ENCODE peak calls at places on chromosomes 13 and 19, in four cellular contexts. One of them, this sample, is unnamed.
A peak's percentile ranks its signal among the peaks of the same experiment; 100 is the strongest.

GRCh38 chr13:52162279-52163101 is 3.1 kb upstream of the NEK3 start:
- DNase-seq in upper lobe of right lung: no peak
- DNase-seq in tibial artery: no peak
- DNase-seq in dorsolateral prefrontal cortex: no peak
- DNase-seq in this sample: no peak

GRCh38 chr13:45168555-45168930 is 32.3 kb downstream of the KCTD4 start:
- DNase-seq in upper lobe of right lung: no peak
- DNase-seq in tibial artery: no peak
- DNase-seq in dorsolateral prefrontal cortex: no peak
- DNase-seq in this sample: no peak

GRCh38 chr13:99197257-99197651 is 3.4 kb upstream of the UBAC2 start:
- DNase-seq in upper lobe of right lung: no peak
- DNase-seq in tibial artery: no peak
- DNase-seq in dorsolateral prefrontal cortex: no peak
- DNase-seq in this sample: no peak

GRCh38 chr13:38830442-38831045 is 143.7 kb downstream of the FREM2 start:
- DNase-seq in upper lobe of right lung: no peak
- DNase-seq in tibial artery: no peak
- DNase-seq in dorsolateral prefrontal cortex: no peak
- DNase-seq in this sample: no peak

GRCh38 chr13:28355046-28355821 is 139.7 kb downstream of the FLT1 start:
- DNase-seq in upper lobe of right lung: no peak
- DNase-seq in tibial artery: no peak
- DNase-seq in dorsolateral prefrontal cortex: no peak
- DNase-seq in this sample: no peak

GRCh38 chr19:13022859-13023636 is 27.8 kb downstream of the NFIX start:
- DNase-seq in upper lobe of right lung: peak; percentile 86
- DNase-seq in tibial artery: peak; percentile 95
- DNase-seq in dorsolateral prefrontal cortex: peak; percentile 88
- DNase-seq in this sample: peak; percentile 93

GRCh38 chr13:60627071-60627686 is 230.2 kb downstream of the TDRD3 start:
- DNase-seq in upper lobe of right lung: no peak
- DNase-seq in tibial artery: no peak
- DNase-seq in dorsolateral prefrontal cortex: peak; percentile 18
- DNase-seq in this sample: no peak

GRCh38 chr13:28528848-28529247 is 33.9 kb upstream of the FLT1 start:
- DNase-seq in upper lobe of right lung: no peak
- DNase-seq in tibial artery: no peak
- DNase-seq in dorsolateral prefrontal cortex: no peak
- DNase-seq in this sample: no peak

GRCh38 chr19:48543121-48543710 is 8.8 kb upstream of the SULT2B1 start:
- DNase-seq in upper lobe of right lung: peak; percentile 77
- DNase-seq in tibial artery: no peak
- DNase-seq in dorsolateral prefrontal cortex: no peak
- DNase-seq in this sample: peak; percentile 92

GRCh38 chr13:101700598-101700997 is 248.1 kb downstream of the ITGBL1 start:
- DNase-seq in upper lobe of right lung: no peak
- DNase-seq in tibial artery: no peak
- DNase-seq in dorsolateral prefrontal cortex: no peak
- DNase-seq in this sample: no peak

GRCh38 chr19:1360818-1361461 is 22.8 kb upstream of the NDUFS7 start:
- DNase-seq in upper lobe of right lung: peak; percentile 74
- DNase-seq in tibial artery: peak; percentile 85
- DNase-seq in dorsolateral prefrontal cortex: peak; percentile 83
- DNase-seq in this sample: peak; percentile 60

GRCh38 chr13:89568276-89568675 is 1779.2 kb upstream of the MIR17HG start:
- DNase-seq in upper lobe of right lung: no peak
- DNase-seq in tibial artery: no peak
- DNase-seq in dorsolateral prefrontal cortex: no peak
- DNase-seq in this sample: no peak

GRCh38 chr13:107301724-107302374 is 733.9 kb upstream of the ARGLU1 start:
- DNase-seq in upper lobe of right lung: no peak
- DNase-seq in tibial artery: no peak
- DNase-seq in dorsolateral prefrontal cortex: no peak
- DNase-seq in this sample: no peak

GRCh38 chr13:26488236-26489028 is 69.1 kb upstream of the WASF3 start:
- DNase-seq in upper lobe of right lung: no peak
- DNase-seq in tibial artery: no peak
- DNase-seq in dorsolateral prefrontal cortex: no peak
- DNase-seq in this sample: no peak

GRCh38 chr19:34173145-34173956 is 1.0 kb downstream of the LSM14A start:
- DNase-seq in upper lobe of right lung: no peak
- DNase-seq in tibial artery: peak; percentile 66
- DNase-seq in dorsolateral prefrontal cortex: no peak
- DNase-seq in this sample: peak; percentile 62

GRCh38 chr19:13011653-13012389 is 16.5 kb downstream of the NFIX start:
- DNase-seq in upper lobe of right lung: no peak
- DNase-seq in tibial artery: no peak
- DNase-seq in dorsolateral prefrontal cortex: no peak
- DNase-seq in this sample: no peak

GRCh38 chr19:42216653-42217521 is 590 bp downstream of the DEDD2 start:
- DNase-seq in upper lobe of right lung: peak; percentile 82
- DNase-seq in tibial artery: peak; percentile 78
- DNase-seq in dorsolateral prefrontal cortex: peak; percentile 44
- DNase-seq in this sample: peak; percentile 44

GRCh38 chr13:86002921-86003488 is 203.8 kb upstream of the SLITRK6 start:
- DNase-seq in upper lobe of right lung: no peak
- DNase-seq in tibial artery: no peak
- DNase-seq in dorsolateral prefrontal cortex: no peak
- DNase-seq in this sample: no peak

GRCh38 chr13:114334305-114335053 is 20.2 kb downstream of the CHAMP1 start:
- DNase-seq in upper lobe of right lung: no peak
- DNase-seq in tibial artery: no peak
- DNase-seq in dorsolateral prefrontal cortex: no peak
- DNase-seq in this sample: no peak

GRCh38 chr13:48902421-48902820 is 73.3 kb upstream of the FNDC3A start:
- DNase-seq in upper lobe of right lung: no peak
- DNase-seq in tibial artery: no peak
- DNase-seq in dorsolateral prefrontal cortex: no peak
- DNase-seq in this sample: no peak

GRCh38 chr13:64855506-64855905 is 2374.6 kb downstream of the PCDH9 start:
- DNase-seq in upper lobe of right lung: no peak
- DNase-seq in tibial artery: no peak
- DNase-seq in dorsolateral prefrontal cortex: no peak
- DNase-seq in this sample: no peak

GRCh38 chr19:35545855-35546381 is 492 bp downstream of the TMEM147 start:
- DNase-seq in upper lobe of right lung: peak; percentile 76
- DNase-seq in tibial artery: no peak
- DNase-seq in dorsolateral prefrontal cortex: peak; percentile 26
- DNase-seq in this sample: no peak

GRCh38 chr13:84925443-84925842 is 873.8 kb downstream of the SLITRK6 start:
- DNase-seq in upper lobe of right lung: no peak
- DNase-seq in tibial artery: no peak
- DNase-seq in dorsolateral prefrontal cortex: no peak
- DNase-seq in this sample: no peak

GRCh38 chr13:99987180-99988047 is 5.8 kb downstream of the ZIC2 start:
- DNase-seq in upper lobe of right lung: peak; percentile 39
- DNase-seq in tibial artery: no peak
- DNase-seq in dorsolateral prefrontal cortex: no peak
- DNase-seq in this sample: no peak

GRCh38 chr19:55005684-55006488 is 32.2 kb downstream of the GP6 start:
- DNase-seq in upper lobe of right lung: no peak
- DNase-seq in tibial artery: no peak
- DNase-seq in dorsolateral prefrontal cortex: no peak
- DNase-seq in this sample: no peak

GRCh38 chr13:38685974-38686571 is 804 bp upstream of the FREM2 start:
- DNase-seq in upper lobe of right lung: no peak
- DNase-seq in tibial artery: no peak
- DNase-seq in dorsolateral prefrontal cortex: no peak
- DNase-seq in this sample: no peak

GRCh38 chr19:19626516-19627441 is 1.2 kb downstream of the LPAR2 start:
- DNase-seq in upper lobe of right lung: no peak
- DNase-seq in tibial artery: no peak
- DNase-seq in dorsolateral prefrontal cortex: no peak
- DNase-seq in this sample: no peak

GRCh38 chr13:73601708-73602107 is 532.5 kb downstream of the KLF12 start:
- DNase-seq in upper lobe of right lung: no peak
- DNase-seq in tibial artery: no peak
- DNase-seq in dorsolateral prefrontal cortex: no peak
- DNase-seq in this sample: no peak

GRCh38 chr19:58522709-58523108 is 3.1 kb upstream of the ZBTB45 start:
- DNase-seq in upper lobe of right lung: no peak
- DNase-seq in tibial artery: no peak
- DNase-seq in dorsolateral prefrontal cortex: no peak
- DNase-seq in this sample: no peak

GRCh38 chr19:7445104-7445503 is 43.7 kb downstream of the PEX11G start:
- DNase-seq in upper lobe of right lung: no peak
- DNase-seq in tibial artery: no peak
- DNase-seq in dorsolateral prefrontal cortex: no peak
- DNase-seq in this sample: no peak

GRCh38 chr19:31113250-31113685 is 236.0 kb downstream of the TSHZ3 start:
- DNase-seq in upper lobe of right lung: no peak
- DNase-seq in tibial artery: no peak
- DNase-seq in dorsolateral prefrontal cortex: no peak
- DNase-seq in this sample: no peak

GRCh38 chr13:48977973-48978372 is 2.3 kb downstream of the FNDC3A start:
- DNase-seq in upper lobe of right lung: no peak
- DNase-seq in tibial artery: no peak
- DNase-seq in dorsolateral prefrontal cortex: no peak
- DNase-seq in this sample: no peak

GRCh38 chr19:17475541-17476115 is 5.3 kb downstream of the SLC27A1 start:
- DNase-seq in upper lobe of right lung: no peak
- DNase-seq in tibial artery: peak; percentile 80
- DNase-seq in dorsolateral prefrontal cortex: peak; percentile 93
- DNase-seq in this sample: peak; percentile 96

GRCh38 chr13:84870190-84870589 is 929.0 kb downstream of the SLITRK6 start:
- DNase-seq in upper lobe of right lung: no peak
- DNase-seq in tibial artery: no peak
- DNase-seq in dorsolateral prefrontal cortex: no peak
- DNase-seq in this sample: no peak

GRCh38 chr13:109191422-109191821 is 562.0 kb downstream of the MYO16 start:
- DNase-seq in upper lobe of right lung: no peak
- DNase-seq in tibial artery: no peak
- DNase-seq in dorsolateral prefrontal cortex: no peak
- DNase-seq in this sample: no peak

GRCh38 chr13:111873676-111874178 is 193.2 kb upstream of the SOX1 start:
- DNase-seq in upper lobe of right lung: no peak
- DNase-seq in tibial artery: peak; percentile 39
- DNase-seq in dorsolateral prefrontal cortex: no peak
- DNase-seq in this sample: no peak

GRCh38 chr13:19981685-19982238 is 23.2 kb downstream of the ZMYM2 start:
- DNase-seq in upper lobe of right lung: no peak
- DNase-seq in tibial artery: no peak
- DNase-seq in dorsolateral prefrontal cortex: no peak
- DNase-seq in this sample: no peak

GRCh38 chr19:36152061-36152885 is at the start of gene COX7A1:
- DNase-seq in upper lobe of right lung: peak; percentile 75
- DNase-seq in tibial artery: peak; percentile 93
- DNase-seq in dorsolateral prefrontal cortex: peak; percentile 35
- DNase-seq in this sample: no peak

GRCh38 chr13:28574617-28575142 is 79.8 kb upstream of the FLT1 start:
- DNase-seq in upper lobe of right lung: no peak
- DNase-seq in tibial artery: no peak
- DNase-seq in dorsolateral prefrontal cortex: no peak
- DNase-seq in this sample: no peak

GRCh38 chr19:50333235-50333736 is 4.1 kb upstream of the KCNC3 start:
- DNase-seq in upper lobe of right lung: peak; percentile 98
- DNase-seq in tibial artery: peak; percentile 84
- DNase-seq in dorsolateral prefrontal cortex: peak; percentile 97
- DNase-seq in this sample: peak; percentile 98
- H3K27ac ChIP-seq in upper lobe of right lung: peak overlapping the region; percentile 83
- H3K27ac ChIP-seq in tibial artery: no peak overlapping the region
- H3K27ac ChIP-seq in dorsolateral prefrontal cortex: peak overlapping the region; percentile 94
- H3K27ac ChIP-seq in this sample: peak overlapping the region; percentile 88

DNA sequence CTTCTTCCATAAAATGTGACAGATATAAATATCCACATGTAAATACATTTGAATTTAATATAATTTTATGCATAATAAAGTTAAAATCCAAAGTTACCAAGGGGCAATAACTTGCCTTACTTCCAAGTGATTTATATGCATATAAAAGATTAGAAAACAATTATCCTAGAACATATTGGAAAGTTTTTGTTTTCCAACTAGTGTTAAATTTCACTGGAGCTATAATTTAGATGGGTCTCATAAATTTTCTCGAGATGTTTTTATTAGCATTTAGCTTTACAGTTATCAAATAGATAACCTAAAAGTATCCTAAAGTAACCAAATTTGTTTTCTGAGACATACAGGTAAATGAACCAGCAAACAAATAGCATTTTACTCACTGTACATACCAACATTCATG is 225.3 kb downstream of the SPRY2 start:
- DNase-seq in upper lobe of right lung: no peak
- DNase-seq in tibial artery: no peak
- DNase-seq in dorsolateral prefrontal cortex: no peak
- DNase-seq in this sample: no peak
- H3K27ac ChIP-seq in upper lobe of right lung: no peak overlapping the region
- H3K27ac ChIP-seq in tibial artery: no peak overlapping the region
- H3K27ac ChIP-seq in dorsolateral prefrontal cortex: peak overlapping the region; percentile 46
- H3K27ac ChIP-seq in this sample: no peak overlapping the region

GRCh38 chr19:40923934-40924391 is 41.9 kb upstream of the CYP2A7 start:
- DNase-seq in upper lobe of right lung: peak; percentile 86
- DNase-seq in tibial artery: no peak
- DNase-seq in dorsolateral prefrontal cortex: no peak
- DNase-seq in this sample: no peak
- H3K27ac ChIP-seq in upper lobe of right lung: peak overlapping the region; percentile 80
- H3K27ac ChIP-seq in tibial artery: no peak overlapping the region
- H3K27ac ChIP-seq in dorsolateral prefrontal cortex: no peak overlapping the region
- H3K27ac ChIP-seq in this sample: no peak overlapping the region

GRCh38 chr19:8986296-8986695 is 23.9 kb downstream of the MUC16 start:
- DNase-seq in upper lobe of right lung: no peak
- DNase-seq in tibial artery: no peak
- DNase-seq in dorsolateral prefrontal cortex: no peak
- DNase-seq in this sample: no peak
- H3K27ac ChIP-seq in upper lobe of right lung: no peak overlapping the region
- H3K27ac ChIP-seq in tibial artery: no peak overlapping the region
- H3K27ac ChIP-seq in dorsolateral prefrontal cortex: no peak overlapping the region
- H3K27ac ChIP-seq in this sample: no peak overlapping the region

DNA sequence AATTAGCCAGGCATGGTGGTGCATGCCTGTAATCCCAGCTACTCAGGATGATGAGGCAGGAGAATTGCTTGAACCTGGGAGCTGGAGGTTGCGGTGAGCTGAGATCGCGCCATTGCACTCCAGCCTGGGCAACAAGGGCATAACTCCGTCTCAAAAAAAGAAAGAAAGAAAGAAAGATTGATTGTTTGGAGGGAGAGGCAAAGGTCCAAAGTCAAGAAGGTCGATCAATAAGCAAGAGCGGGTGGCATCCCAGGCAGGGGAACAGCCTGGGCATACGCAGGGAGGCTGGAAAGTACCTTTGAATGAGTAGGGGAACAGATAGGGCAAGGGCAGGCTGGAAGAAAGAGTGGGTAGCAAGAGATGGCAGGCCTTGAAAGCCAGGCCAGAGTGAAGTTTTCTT is 11.9 kb upstream of the APOC4 start:
- DNase-seq in upper lobe of right lung: no peak
- DNase-seq in tibial artery: no peak
- DNase-seq in dorsolateral prefrontal cortex: no peak
- DNase-seq in this sample: no peak
- H3K27ac ChIP-seq in upper lobe of right lung: no peak overlapping the region
- H3K27ac ChIP-seq in tibial artery: no peak overlapping the region
- H3K27ac ChIP-seq in dorsolateral prefrontal cortex: no peak overlapping the region
- H3K27ac ChIP-seq in this sample: no peak overlapping the region

GRCh38 chr19:4122480-4122879 is 1.4 kb downstream of the MAP2K2 start:
- DNase-seq in upper lobe of right lung: no peak
- DNase-seq in tibial artery: no peak
- DNase-seq in dorsolateral prefrontal cortex: no peak
- DNase-seq in this sample: no peak
- H3K27ac ChIP-seq in upper lobe of right lung: peak overlapping the region; percentile 47
- H3K27ac ChIP-seq in tibial artery: peak overlapping the region; percentile 73
- H3K27ac ChIP-seq in dorsolateral prefrontal cortex: peak overlapping the region; percentile 85
- H3K27ac ChIP-seq in this sample: peak overlapping the region; percentile 69

This sample was measured in breast epithelium.